ENCODE peak calls at places on chromosomes 11 and 22, in five cellular contexts. K is neural progenitor cell, O is GM23248, R is MM.1S, X is HCT116. S is an unnamed sample.

GRCh38 chr22:39496131-39496838 is 5.8 kb upstream of the MIEF1 start:
- DNase-seq in K (peak), O (peak), R (peak), X (peak), S (peak)

GRCh38 chr22:49763138-49763537 is 64.5 kb downstream of the BRD1 start:
- DNase-seq in K (no peak), O (no peak), R (no peak), X (no peak), S (no peak)

GRCh38 chr11:17473071-17473744 is 3.4 kb downstream of the ABCC8 start:
- DNase-seq in K (peak), O (peak), R (no peak), X (peak), S (peak)

GRCh38 chr11:82869657-82870056 is 30.6 kb downstream of the PRCP start:
- DNase-seq in K (no peak), O (no peak), R (no peak), X (no peak), S (no peak)

GRCh38 chr22:48434156-48434867 is 1393.4 kb downstream of the BRD1 start:
- DNase-seq in K (no peak), O (no peak), R (no peak), X (no peak), S (no peak)

GRCh38 chr11:76678316-76678715 is 7.8 kb upstream of the LRRC32 start:
- DNase-seq in K (no peak), O (no peak), R (no peak), X (no peak), S (no peak)

GRCh38 chr11:118524757-118525465 is 2.4 kb upstream of the TTC36 start:
- DNase-seq in K (no peak), O (no peak), R (no peak), X (no peak), S (no peak)

GRCh38 chr11:133910101-133910500 is 46.7 kb downstream of the IGSF9B start:
- DNase-seq in K (no peak), O (no peak), R (no peak), X (no peak), S (no peak)

GRCh38 chr11:78838417-78838816 is 263.8 kb upstream of the NARS2 start:
- DNase-seq in K (no peak), O (no peak), R (peak), X (peak), S (peak)

GRCh38 chr11:125770583-125770982 is 8.0 kb downstream of the PATE2 start:
- DNase-seq in K (no peak), O (no peak), R (no peak), X (no peak), S (no peak)

GRCh38 chr11:3840870-3841425 is at the start of gene RHOG:
- DNase-seq in K (no peak), O (peak), R (peak), X (no peak), S (peak)

GRCh38 chr11:100817620-100818019 is 130.5 kb downstream of the ARHGAP42 start:
- DNase-seq in K (no peak), O (no peak), R (no peak), X (no peak), S (no peak)

GRCh38 chr11:77322926-77323590 is 21.6 kb upstream of the GDPD4 start:
- DNase-seq in K (no peak), O (peak), R (no peak), X (no peak), S (no peak)

GRCh38 chr22:42725606-42726355 is 5.1 kb upstream of the A4GALT start:
- DNase-seq in K (no peak), O (no peak), R (no peak), X (no peak), S (no peak)

GRCh38 chr11:3050386-3051325 is 6.6 kb downstream of the CARS1 start:
- DNase-seq in K (no peak), O (no peak), R (no peak), X (no peak), S (no peak)

GRCh38 chr22:49039625-49040024 is 788.0 kb downstream of the BRD1 start:
- DNase-seq in K (no peak), O (no peak), R (no peak), X (no peak), S (no peak)

GRCh38 chr22:50739894-50740293 is 1.9 kb downstream of the ACR start:
- DNase-seq in K (no peak), O (no peak), R (no peak), X (no peak), S (no peak)

GRCh38 chr11:65611028-65611757 is 2.8 kb downstream of the MAP3K11 start:
- DNase-seq in K (no peak), O (no peak), R (no peak), X (no peak), S (no peak)

GRCh38 chr11:95279921-95280861 is 49.2 kb upstream of the SESN3 start:
- DNase-seq in K (no peak), O (peak), R (no peak), X (no peak), S (peak)

GRCh38 chr11:122197055-122197987 is 81.3 kb upstream of the BLID start:
- DNase-seq in K (no peak), O (peak), R (no peak), X (peak), S (peak)

GRCh38 chr11:117187799-117188481 is 9.4 kb downstream of the SIDT2 start:
- DNase-seq in K (no peak), O (no peak), R (no peak), X (no peak), S (no peak)

GRCh38 chr11:117185739-117186430 is 7.3 kb downstream of the SIDT2 start:
- DNase-seq in K (no peak), O (no peak), R (no peak), X (no peak), S (no peak)

GRCh38 chr11:117187007-117187406 is 8.5 kb downstream of the SIDT2 start:
- DNase-seq in K (no peak), O (no peak), R (no peak), X (no peak), S (no peak)

GRCh38 chr11:117187428-117187798 is 8.9 kb downstream of the SIDT2 start:
- DNase-seq in K (no peak), O (no peak), R (no peak), X (no peak), S (no peak)

DNA sequence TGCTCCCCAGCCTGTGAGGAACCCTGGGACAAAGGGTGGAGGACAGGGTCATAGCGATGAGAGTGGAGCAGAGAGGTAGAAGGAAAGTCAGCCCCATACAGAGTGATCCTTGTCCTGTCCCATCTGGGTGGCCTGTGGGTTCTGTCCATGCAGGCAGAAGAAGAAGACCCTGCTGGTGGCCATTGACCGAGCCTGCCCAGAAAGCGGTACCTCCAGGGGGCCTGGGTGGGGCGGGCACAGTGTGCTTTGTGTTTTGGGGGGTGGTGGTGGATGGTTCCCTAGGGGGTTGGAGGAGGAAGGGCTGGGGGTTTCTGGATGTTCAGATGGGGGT is 7.9 kb downstream of the SIDT2 start:
- DNase-seq in K (no peak), O (no peak), R (no peak), X (no peak), S (no peak)
- TF ChIP-seq EZH2phosphoT487 in K (no peak), O (no peak), R (no peak), X (no peak), S (no peak)

GRCh38 chr11:132263231-132263630 is 892.8 kb downstream of the NTM start:
- DNase-seq in K (no peak), O (no peak), R (no peak), X (no peak), S (no peak)

GRCh38 chr11:132258865-132259264 is 888.5 kb downstream of the NTM start:
- DNase-seq in K (no peak), O (peak), R (no peak), X (no peak), S (no peak)

GRCh38 chr11:132263875-132264274 is 893.5 kb downstream of the NTM start:
- DNase-seq in K (no peak), O (no peak), R (no peak), X (no peak), S (no peak)

GRCh38 chr11:132257861-132258260 is 887.4 kb downstream of the NTM start:
- DNase-seq in K (no peak), O (no peak), R (no peak), X (no peak), S (no peak)

DNA sequence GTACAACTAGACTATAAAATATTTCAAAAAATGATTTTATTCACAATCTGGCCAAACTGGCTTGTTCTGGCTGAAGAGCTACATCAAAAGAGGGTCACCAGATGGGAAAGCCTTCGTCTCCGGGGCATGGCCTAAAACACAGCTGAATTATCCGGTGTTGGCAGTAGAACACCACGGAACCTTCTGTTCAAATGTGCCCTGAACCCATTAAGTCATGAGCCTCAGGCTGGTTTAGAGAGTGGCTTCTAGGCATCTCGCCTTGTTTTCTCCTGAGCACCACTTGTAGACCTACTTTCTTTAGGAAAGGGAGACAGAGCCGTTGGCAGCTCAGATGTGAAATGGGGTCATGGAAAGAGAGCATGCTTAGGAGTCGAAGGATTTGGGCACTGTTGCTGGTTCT is 890.2 kb downstream of the NTM start:
- DNase-seq in K (no peak), O (no peak), R (no peak), X (no peak), S (no peak)
- TF ChIP-seq EZH2 in K (no peak), O (no peak), R (no peak), X (no peak), S (no peak)

GRCh38 chr11:119992171-119993051 is 145.5 kb downstream of the TRIM29 start:
- DNase-seq in K (no peak), O (peak), R (no peak), X (no peak), S (no peak)
- TF ChIP-seq EZH2phosphoT487 in K (no peak), O (no peak), R (no peak), X (no peak), S (no peak)

DNA sequence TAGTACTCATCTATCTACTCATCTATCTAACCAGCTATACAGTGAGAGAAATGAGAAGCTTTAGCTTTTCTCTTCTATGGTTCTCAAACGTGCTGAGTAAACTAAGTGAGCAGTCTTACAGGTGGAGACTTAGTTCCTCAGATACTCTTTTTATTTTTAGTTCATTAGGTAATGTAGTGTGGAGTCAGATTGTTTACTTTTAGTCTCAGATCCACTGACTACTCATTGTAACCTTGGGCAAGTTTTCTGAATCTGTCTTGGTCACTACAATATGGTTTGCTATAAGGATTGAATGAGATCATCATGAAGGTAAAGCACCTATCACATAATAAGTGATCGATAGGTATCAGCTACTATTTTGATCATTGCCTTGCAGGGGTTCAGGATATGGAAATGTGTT is 160.1 kb downstream of the RAB38 start:
- DNase-seq in K (no peak), O (no peak), R (peak), X (no peak), S (peak)
- TF ChIP-seq EZH2 in K (no peak), O (no peak), R (no peak), X (no peak), S (no peak)

GRCh38 chr22:28541137-28541536 is 138.5 kb downstream of the TTC28 start:
- DNase-seq in K (peak), O (no peak), R (no peak), X (no peak), S (no peak)
- TF ChIP-seq EZH2phosphoT487 in K (peak), O (no peak), R (no peak), X (no peak), S (no peak)

GRCh38 chr11:119999220-119999619 is 138.7 kb downstream of the TRIM29 start:
- DNase-seq in K (peak), O (peak), R (no peak), X (no peak), S (peak)
- TF ChIP-seq EZH2 in K (no peak), O (no peak), R (no peak), X (no peak), S (no peak)

GRCh38 chr22:23383491-23384450 is 196.3 kb downstream of the IGLL1 start:
- DNase-seq in K (peak), O (peak), R (no peak), X (no peak), S (no peak)
- TF ChIP-seq EZH2phosphoT487 in K (no peak), O (no peak), R (no peak), X (no peak), S (no peak)

DNA sequence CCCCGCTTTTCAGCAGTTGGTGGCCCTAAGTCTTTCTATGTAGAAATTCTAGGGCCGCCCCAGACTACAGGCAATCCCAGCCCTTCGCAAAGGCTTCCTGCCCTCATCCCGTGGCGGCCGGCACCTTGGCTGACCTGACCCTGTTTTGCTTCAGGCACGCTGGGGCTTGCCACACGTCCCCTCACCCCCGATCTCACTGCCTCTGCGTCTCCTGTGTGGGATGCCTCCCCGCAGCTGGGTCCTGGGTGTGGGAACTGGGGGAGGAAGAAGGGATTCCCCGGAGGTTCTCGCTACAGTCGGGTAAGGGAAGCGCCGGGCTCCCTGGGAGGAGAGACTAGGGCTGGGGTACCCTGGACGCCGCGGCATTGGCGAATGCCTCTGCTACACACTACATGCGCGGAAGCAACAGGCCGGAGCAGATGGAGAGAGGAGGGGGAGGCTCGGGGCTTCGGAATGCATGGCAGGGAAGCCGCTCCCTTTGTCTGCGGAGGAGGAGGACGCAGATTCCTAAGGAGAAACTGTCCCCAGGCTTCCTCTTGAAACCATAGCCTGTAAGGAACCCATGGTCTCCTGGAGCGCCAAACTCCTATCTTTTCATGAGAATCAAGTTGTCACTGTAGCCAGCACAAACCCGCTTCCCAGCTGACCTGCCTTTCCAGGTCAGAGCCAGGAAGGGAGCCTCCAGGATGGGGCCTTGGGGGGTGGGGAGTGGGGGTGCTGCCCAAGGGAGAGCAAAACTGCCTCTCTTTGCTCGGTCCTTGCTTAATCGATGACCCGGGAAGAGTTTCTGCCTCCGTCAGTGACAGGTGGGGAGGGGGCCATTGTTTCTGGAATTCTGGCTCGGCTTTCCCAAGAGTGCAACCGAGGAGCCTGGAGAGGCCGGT is 1.4 kb downstream of the DTX4 start:
- DNase-seq in K (peak), O (peak), R (no peak), X (no peak), S (no peak)
- TF ChIP-seq EZH2 in K (no peak), O (peak), R (no peak), X (no peak), S (no peak)